ENCODE peak calls at places on chromosome 15, in eight cellular contexts. N is neuronal stem cell, R is lower lobe of right lung, L is cardiac muscle cell, D is ovary, M is neural progenitor cell, O is psoas muscle, F is IMR-90. T is an unnamed sample.
A peak's percentile ranks its signal among the peaks of the same experiment; 100 is the strongest.

GRCh38 chr15:74777769-74778598 is 3.9 kb upstream of the CSK start:
- DNase-seq in N (no peak), R (no peak), L (no peak), D (no peak), M (no peak), O (no peak), F (no peak), T (no peak)

GRCh38 chr15:99430881-99431401 is 134.8 kb upstream of the MEF2A start:
- DNase-seq in N (no peak), R (peak; percentile 39), L (no peak), D (no peak), M (no peak), O (peak; percentile 4), F (no peak), T (peak; percentile 75)

GRCh38 chr15:50235794-50236193 is 29.7 kb downstream of the HDC start:
- DNase-seq in N (no peak), R (no peak), L (no peak), D (no peak), M (no peak), O (no peak), F (peak; percentile 22), T (no peak)

GRCh38 chr15:73923488-73924164 is 2.6 kb upstream of the LOXL1 start:
- DNase-seq in N (no peak), R (peak; percentile 14), L (no peak), D (no peak), M (no peak), O (no peak), F (no peak), T (no peak)

GRCh38 chr15:98276018-98276417 is 315.5 kb downstream of the ARRDC4 start:
- DNase-seq in N (no peak), R (no peak), L (no peak), D (no peak), M (no peak), O (no peak), F (no peak), T (no peak)

GRCh38 chr15:98513428-98513991 is 134.8 kb upstream of the IGF1R start:
- DNase-seq in N (no peak), R (no peak), L (no peak), D (no peak), M (no peak), O (no peak), F (no peak), T (no peak)

GRCh38 chr15:51336011-51336410 is 2.4 kb downstream of the CYP19A1 start:
- DNase-seq in N (no peak), R (no peak), L (no peak), D (no peak), M (no peak), O (no peak), F (no peak), T (no peak)

GRCh38 chr15:43905755-43906154 is 79.0 kb downstream of the WDR76 start:
- DNase-seq in N (no peak), R (no peak), L (no peak), D (no peak), M (no peak), O (no peak), F (no peak), T (no peak)

GRCh38 chr15:31487811-31488436 is 161.3 kb downstream of the KLF13 start:
- DNase-seq in N (no peak), R (no peak), L (no peak), D (no peak), M (no peak), O (no peak), F (peak; percentile 43), T (no peak)

GRCh38 chr15:82832601-82833209 is 23.3 kb downstream of the WHAMM start:
- DNase-seq in N (no peak), R (no peak), L (no peak), D (no peak), M (no peak), O (no peak), F (peak; percentile 93), T (no peak)

GRCh38 chr15:77589839-77590238 is 42.9 kb downstream of the LINGO1 start:
- DNase-seq in N (no peak), R (no peak), L (no peak), D (no peak), M (no peak), O (no peak), F (no peak), T (peak; percentile 60)

GRCh38 chr15:25787855-25788521 is 75.1 kb downstream of the ATP10A start:
- DNase-seq in N (no peak), R (peak; percentile 70), L (no peak), D (no peak), M (no peak), O (no peak), F (peak; percentile 63), T (peak; percentile 73)

GRCh38 chr15:82810863-82811421 is 1.5 kb downstream of the WHAMM start:
- DNase-seq in N (no peak), R (no peak), L (no peak), D (no peak), M (no peak), O (no peak), F (no peak), T (no peak)

GRCh38 chr15:48242015-48242414 is 35.9 kb downstream of the SLC12A1 start:
- DNase-seq in N (no peak), R (no peak), L (no peak), D (no peak), M (no peak), O (no peak), F (no peak), T (no peak)
- H3K27ac ChIP-seq in N (no peak overlapping the region), R (no peak overlapping the region), L (no peak overlapping the region), D (no peak overlapping the region), M (no peak overlapping the region), O (no peak overlapping the region), F (no peak overlapping the region), T (no peak overlapping the region)

GRCh38 chr15:89243691-89244511 is at the start of gene FANCI:
- DNase-seq in N (peak; percentile 89), R (peak; percentile 98), L (peak; percentile 96), D (peak; percentile 97), M (peak; percentile 98), O (peak; percentile 94), F (peak; percentile 90), T (peak; percentile 96)
- H3K27ac ChIP-seq in N (no peak within 1 kb of the TSS), R (peak within 1 kb of the TSS; percentile 67), L (no peak within 1 kb of the TSS), D (no peak within 1 kb of the TSS), M (no peak within 1 kb of the TSS), O (no peak within 1 kb of the TSS), F (peak within 1 kb of the TSS; percentile 46), T (no peak within 1 kb of the TSS)

GRCh38 chr15:40238927-40239591 is at the start of gene PAK6:
- DNase-seq in N (peak; percentile 31), R (peak; percentile 66), L (peak; percentile 69), D (no peak), M (peak; percentile 81), O (no peak), F (peak; percentile 53), T (no peak)
- H3K27ac ChIP-seq in N (no peak within 1 kb of the TSS), R (no peak within 1 kb of the TSS), L (no peak within 1 kb of the TSS), D (no peak within 1 kb of the TSS), M (no peak within 1 kb of the TSS), O (no peak within 1 kb of the TSS), F (no peak within 1 kb of the TSS), T (no peak within 1 kb of the TSS)

GRCh38 chr15:100627789-100628395 is 25.5 kb downstream of the ASB7 start:
- DNase-seq in N (peak; percentile 61), R (no peak), L (peak; percentile 66), D (peak; percentile 60), M (peak; percentile 67), O (peak; percentile 20), F (peak; percentile 82), T (no peak)
- H3K27ac ChIP-seq in N (no peak overlapping the region), R (no peak overlapping the region), L (no peak overlapping the region), D (no peak overlapping the region), M (no peak overlapping the region), O (no peak overlapping the region), F (no peak overlapping the region), T (no peak overlapping the region)

DNA sequence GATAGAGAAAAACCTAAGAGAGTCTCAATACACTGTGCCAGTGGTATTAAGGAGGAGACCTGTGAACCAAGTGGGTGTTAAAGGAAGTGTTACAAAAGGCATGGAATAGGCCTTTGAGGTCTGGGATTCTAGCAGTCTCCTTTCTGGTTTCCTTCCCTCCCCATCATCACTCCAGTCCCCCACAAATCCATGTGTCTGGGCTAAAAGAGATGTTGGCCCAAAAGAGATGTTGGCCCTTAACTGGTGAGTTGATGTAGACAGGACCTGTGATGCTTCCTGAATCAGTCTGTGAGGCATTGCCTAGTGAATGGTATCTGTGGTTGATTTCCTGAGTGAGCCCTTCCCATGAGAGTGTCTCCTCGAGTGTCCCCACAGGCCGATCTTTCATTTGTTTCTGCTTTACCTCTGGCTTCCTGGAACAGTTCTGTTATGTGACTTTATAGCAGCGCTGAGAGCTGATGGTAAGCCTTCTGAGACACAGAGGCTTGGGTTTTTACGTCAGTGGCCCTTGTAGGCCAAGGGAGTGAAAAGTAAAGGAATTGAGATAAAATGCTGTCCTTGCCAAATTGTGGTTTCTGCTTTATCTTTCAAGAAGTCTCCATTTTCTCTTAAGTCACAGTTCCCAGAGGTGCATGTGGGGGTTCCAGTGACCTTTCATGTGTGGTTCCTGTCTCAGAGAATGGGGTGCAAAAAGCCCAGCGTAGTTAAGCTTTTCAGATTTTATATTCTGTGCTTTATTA is 87.8 kb downstream of the KLHL25 start:
- DNase-seq in N (no peak), R (no peak), L (no peak), D (peak; percentile 54), M (no peak), O (no peak), F (peak; percentile 36), T (peak; percentile 62)
- H3K27ac ChIP-seq in N (no peak overlapping the region), R (peak overlapping the region; percentile 83), L (peak overlapping the region; percentile 96), D (peak overlapping the region; percentile 82), M (no peak overlapping the region), O (peak overlapping the region; percentile 85), F (peak overlapping the region; percentile 14), T (peak overlapping the region; percentile 98)

GRCh38 chr15:69089258-69089657 is 71.2 kb upstream of the GLCE start:
- DNase-seq in N (no peak), R (no peak), L (no peak), D (no peak), M (no peak), O (no peak), F (no peak), T (no peak)
- H3K27ac ChIP-seq in N (no peak overlapping the region), R (no peak overlapping the region), L (no peak overlapping the region), D (no peak overlapping the region), M (no peak overlapping the region), O (no peak overlapping the region), F (no peak overlapping the region), T (no peak overlapping the region)

DNA sequence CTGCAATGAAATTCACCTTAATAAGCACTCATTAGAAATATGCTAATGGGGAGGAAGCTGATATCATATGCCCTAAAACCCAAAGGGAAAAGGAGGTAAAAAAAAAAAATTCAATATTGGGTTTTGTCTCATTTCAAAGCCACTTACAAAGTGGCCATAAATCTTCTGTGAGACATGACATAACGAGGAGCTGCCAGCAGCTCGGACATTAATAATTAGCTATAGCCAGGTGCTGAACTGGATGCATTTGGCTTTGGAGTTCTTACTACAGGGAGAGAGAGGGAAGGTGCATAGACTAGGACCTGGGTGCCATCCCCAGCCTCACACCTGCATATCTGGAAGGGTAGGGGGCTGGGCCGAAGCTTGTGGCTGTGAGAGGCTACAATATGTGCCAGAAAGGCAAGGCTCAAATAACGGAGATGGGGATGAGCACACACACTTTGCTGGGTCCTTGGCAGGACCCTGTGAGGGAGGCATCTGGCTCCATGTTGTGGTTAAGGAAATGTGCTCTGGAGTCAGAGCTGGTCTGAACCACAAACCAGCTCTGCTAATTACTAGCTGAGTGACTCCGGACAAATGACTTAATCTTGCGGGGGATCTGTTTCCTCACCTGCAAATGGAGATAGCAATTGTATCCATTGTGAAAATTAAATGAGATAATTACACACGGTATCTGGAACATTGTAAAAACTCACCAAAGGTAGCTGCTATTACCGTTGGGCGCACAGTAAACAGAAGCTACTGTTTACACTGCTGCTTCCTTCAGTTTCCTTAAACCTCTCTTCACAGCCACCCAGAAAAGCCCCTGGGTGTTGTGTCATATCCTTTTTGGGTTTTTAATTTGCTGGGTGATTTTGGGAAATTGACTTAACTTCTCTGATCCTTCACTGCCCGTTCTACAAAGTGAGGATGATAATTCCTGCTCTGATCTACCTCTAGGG is 108.0 kb downstream of the MEGF11 start:
- DNase-seq in N (no peak), R (no peak), L (no peak), D (no peak), M (no peak), O (no peak), F (no peak), T (no peak)
- H3K27ac ChIP-seq in N (no peak overlapping the region), R (no peak overlapping the region), L (no peak overlapping the region), D (no peak overlapping the region), M (no peak overlapping the region), O (no peak overlapping the region), F (no peak overlapping the region), T (no peak overlapping the region)

T was measured in right cardiac atrium.